ENCODE peak calls at places on chromosomes 16 and 17, in six cellular contexts. L is ACHN; S is amygdala; Z is GM23338; A is activated T-cell treated with anti-CD3 and anti-CD28 coated beads, Interleukin-2, amount 50 U/mL, for 4 hours; E is globus pallidus. P is an unnamed sample.
A peak's percentile ranks its signal among the peaks of the same experiment; 100 is the strongest.

GRCh38 chr16:22316411-22316811 is 19.2 kb downstream of the POLR3E start:
- DNase-seq in L (no peak), S (no peak), Z (no peak), A (no peak), E (no peak), P (no peak)

GRCh38 chr17:58969156-58969555 is 137.5 kb downstream of the TRIM37 start:
- DNase-seq in L (no peak), S (no peak), Z (peak; percentile 9), A (no peak), E (no peak), P (no peak)

GRCh38 chr17:76543482-76544122 is 3.8 kb downstream of the PRCD start:
- DNase-seq in L (no peak), S (no peak), Z (peak; percentile 15), A (no peak), E (peak; percentile 72), P (no peak)

GRCh38 chr16:26019406-26019805 is 327.6 kb downstream of the HS3ST4 start:
- DNase-seq in L (no peak), S (no peak), Z (no peak), A (no peak), E (no peak), P (no peak)

GRCh38 chr16:89431616-89432015 is 58.7 kb downstream of the ANKRD11 start:
- DNase-seq in L (no peak), S (no peak), Z (no peak), A (no peak), E (no peak), P (no peak)

GRCh38 chr16:79283578-79283977 is 317.0 kb downstream of the MAF start:
- DNase-seq in L (no peak), S (no peak), Z (no peak), A (no peak), E (no peak), P (no peak)

GRCh38 chr17:81231766-81232581 is 6.9 kb downstream of the TEPSIN start:
- DNase-seq in L (no peak), S (no peak), Z (no peak), A (no peak), E (no peak), P (no peak)

GRCh38 chr17:68381076-68381900 is 76.0 kb downstream of the WIPI1 start:
- DNase-seq in L (no peak), S (no peak), Z (no peak), A (no peak), E (no peak), P (no peak)

GRCh38 chr16:15907863-15908478 is 19.6 kb upstream of the CEP20 start:
- DNase-seq in L (peak; percentile 64), S (no peak), Z (peak; percentile 94), A (peak; percentile 5), E (no peak), P (no peak)

GRCh38 chr17:66625321-66625767 is 209.6 kb upstream of the CACNG5 start:
- DNase-seq in L (peak; percentile 62), S (no peak), Z (peak; percentile 62), A (no peak), E (peak; percentile 49), P (peak; percentile 52)

GRCh38 chr16:30356401-30357084 is 1.4 kb upstream of the CD2BP2 start:
- DNase-seq in L (no peak), S (peak; percentile 19), Z (no peak), A (no peak), E (peak; percentile 61), P (no peak)

GRCh38 chr16:14669776-14670175 is 24.3 kb downstream of the PLA2G10 start:
- DNase-seq in L (no peak), S (no peak), Z (peak; percentile 31), A (no peak), E (no peak), P (no peak)

GRCh38 chr17:13962716-13963115 is 106.6 kb upstream of the COX10 start:
- DNase-seq in L (no peak), S (no peak), Z (no peak), A (no peak), E (no peak), P (no peak)

GRCh38 chr16:64276646-64277045 is 845.2 kb downstream of the CDH11 start:
- DNase-seq in L (no peak), S (no peak), Z (no peak), A (no peak), E (no peak), P (no peak)

GRCh38 chr17:19753049-19753444 is 4.9 kb upstream of the ALDH3A1 start:
- DNase-seq in L (peak; percentile 98), S (peak; percentile 71), Z (no peak), A (no peak), E (peak; percentile 75), P (no peak)

GRCh38 chr16:23274968-23275367 is 27.1 kb upstream of the SCNN1B start:
- DNase-seq in L (peak; percentile 12), S (no peak), Z (peak; percentile 73), A (no peak), E (no peak), P (no peak)

GRCh38 chr16:54936979-54937672 is 6.5 kb downstream of the IRX5 start:
- DNase-seq in L (no peak), S (no peak), Z (peak; percentile 94), A (no peak), E (no peak), P (no peak)

GRCh38 chr16:86854058-86854621 is 275.8 kb downstream of the FOXL1 start:
- DNase-seq in L (no peak), S (no peak), Z (no peak), A (no peak), E (no peak), P (no peak)

GRCh38 chr17:16516594-16517018 is 24.6 kb upstream of the LRRC75A start:
- DNase-seq in L (peak; percentile 52), S (peak; percentile 66), Z (no peak), A (no peak), E (no peak), P (no peak)

GRCh38 chr16:14564323-14564722 is 65.7 kb downstream of the PARN start:
- DNase-seq in L (no peak), S (no peak), Z (peak; percentile 8), A (no peak), E (no peak), P (no peak)

GRCh38 chr17:13544755-13545154 is 57.0 kb downstream of the HS3ST3A1 start:
- DNase-seq in L (peak; percentile 88), S (no peak), Z (no peak), A (no peak), E (no peak), P (no peak)

GRCh38 chr16:88692861-88693260 is 6.6 kb upstream of the SNAI3 start:
- DNase-seq in L (no peak), S (no peak), Z (no peak), A (no peak), E (no peak), P (no peak)

GRCh38 chr17:71975998-71976649 is 144.7 kb upstream of the SOX9 start:
- DNase-seq in L (peak; percentile 65), S (peak; percentile 77), Z (peak; percentile 11), A (no peak), E (peak; percentile 80), P (no peak)

GRCh38 chr17:79082311-79083190 is 7.9 kb downstream of the ENGASE start:
- DNase-seq in L (peak; percentile 44), S (no peak), Z (peak; percentile 78), A (peak; percentile 33), E (no peak), P (no peak)

GRCh38 chr17:9002610-9003354 is 18.5 kb upstream of the NTN1 start:
- DNase-seq in L (peak; percentile 17), S (no peak), Z (peak; percentile 67), A (no peak), E (no peak), P (no peak)

GRCh38 chr17:61245706-61246135 is 153.9 kb upstream of the TBX2 start:
- DNase-seq in L (no peak), S (no peak), Z (peak; percentile 83), A (no peak), E (no peak), P (no peak)

GRCh38 chr17:43545383-43545632 is 832 bp downstream of the ETV4 start:
- DNase-seq in L (no peak), S (no peak), Z (no peak), A (no peak), E (no peak), P (no peak)

GRCh38 chr17:6597727-6598126 is 41.4 kb upstream of the PITPNM3 start:
- DNase-seq in L (no peak), S (no peak), Z (no peak), A (no peak), E (no peak), P (no peak)

P was measured in SK-N-MC.